ENCODE peak calls at places on chromosomes 7 and 10, in four cellular contexts. L is putamen, W is AG04450, K is HEK293T. C is an unnamed sample.

GRCh38 chr10:56823849-56824248 is 462.8 kb upstream of the ZWINT start:
- DNase-seq in L (no peak), W (no peak), K (peak), C (no peak)

GRCh38 chr7:149261321-149261828 is 621 bp upstream of the ZNF783 start:
- DNase-seq in L (peak), W (no peak), K (no peak), C (peak)

GRCh38 chr7:76108540-76109233 is 60.8 kb downstream of the MDH2 start:
- DNase-seq in L (no peak), W (no peak), K (no peak), C (no peak)

GRCh38 chr10:73586583-73586984 is 4.6 kb downstream of the USP54 start:
- DNase-seq in L (no peak), W (peak), K (no peak), C (peak)

GRCh38 chr7:88306590-88307048 is at the start of gene STEAP4:
- DNase-seq in L (peak), W (no peak), K (no peak), C (peak)

GRCh38 chr10:133236411-133237240 is 1.0 kb upstream of the VENTX start:
- DNase-seq in L (no peak), W (no peak), K (no peak), C (no peak)

GRCh38 chr10:131973160-131973951 is 8.4 kb downstream of the BNIP3 start:
- DNase-seq in L (no peak), W (no peak), K (no peak), C (no peak)

GRCh38 chr10:93062499-93063216 is 2.1 kb downstream of the CYP26C1 start:
- DNase-seq in L (no peak), W (no peak), K (no peak), C (no peak)

GRCh38 chr10:86356306-86356705 is 10.3 kb downstream of the GRID1 start:
- DNase-seq in L (no peak), W (no peak), K (no peak), C (no peak)

GRCh38 chr7:47576031-47576908 is 5.6 kb downstream of the TNS3 start:
- DNase-seq in L (no peak), W (no peak), K (no peak), C (no peak)

GRCh38 chr10:110460111-110460809 is 37.4 kb upstream of the DUSP5 start:
- DNase-seq in L (no peak), W (no peak), K (no peak), C (no peak)

GRCh38 chr7:108045154-108045553 is 42.2 kb upstream of the LAMB1 start:
- DNase-seq in L (no peak), W (no peak), K (no peak), C (peak)

GRCh38 chr7:30965372-30965771 is 1.6 kb downstream of the GHRHR start:
- DNase-seq in L (no peak), W (no peak), K (no peak), C (no peak)

GRCh38 chr7:132178393-132178765 is 397.9 kb downstream of the PLXNA4 start:
- DNase-seq in L (no peak), W (no peak), K (no peak), C (no peak)

GRCh38 chr7:25262586-25262985 is 34.3 kb upstream of the NPVF start:
- DNase-seq in L (no peak), W (no peak), K (no peak), C (peak)

GRCh38 chr10:80596391-80597257 is 58.9 kb downstream of the SH2D4B start:
- DNase-seq in L (no peak), W (peak), K (peak), C (no peak)

GRCh38 chr7:101278461-101279292 is 33.8 kb upstream of the FIS1 start:
- DNase-seq in L (peak), W (no peak), K (no peak), C (no peak)

GRCh38 chr10:97792058-97792721 is 20.4 kb upstream of the SFRP5 start:
- DNase-seq in L (peak), W (peak), K (peak), C (peak)

GRCh38 chr7:134802762-134803161 is 23.3 kb downstream of the CALD1 start:
- DNase-seq in L (no peak), W (no peak), K (no peak), C (no peak)

GRCh38 chr10:122154733-122155366 is 116.2 kb upstream of the BTBD16 start:
- DNase-seq in L (peak), W (peak), K (no peak), C (no peak)

C was measured in astrocyte of the cerebellum.